ENCODE peak calls at places on chromosomes 6 and 20, in four cellular contexts. One of them, this sample, is unnamed.

GRCh38 chr20:23246682-23247664 is 103.6 kb upstream of the NXT1 start:
- DNase-seq in NT2/D1: no peak
- DNase-seq in A673: no peak
- DNase-seq in astrocyte: no peak
- DNase-seq in this sample: no peak

GRCh38 chr6:52571099-52571755 is 5.6 kb downstream of the TRAM2 start:
- DNase-seq in NT2/D1: no peak
- DNase-seq in A673: no peak
- DNase-seq in astrocyte: no peak
- DNase-seq in this sample: peak; percentile 20

GRCh38 chr6:113847435-113847834 is 9.7 kb upstream of the MARCKS start:
- DNase-seq in NT2/D1: no peak
- DNase-seq in A673: no peak
- DNase-seq in astrocyte: peak; percentile 76
- DNase-seq in this sample: no peak

GRCh38 chr20:33570743-33571142 is 80.8 kb downstream of the CBFA2T2 start:
- DNase-seq in NT2/D1: no peak
- DNase-seq in A673: no peak
- DNase-seq in astrocyte: no peak
- DNase-seq in this sample: no peak

GRCh38 chr20:58691773-58692578 is 624 bp upstream of the NPEPL1 start:
- DNase-seq in NT2/D1: no peak
- DNase-seq in A673: no peak
- DNase-seq in astrocyte: no peak
- DNase-seq in this sample: peak; percentile 34

GRCh38 chr6:43278524-43279078 is 19.5 kb upstream of the SLC22A7 start:
- DNase-seq in NT2/D1: no peak
- DNase-seq in A673: no peak
- DNase-seq in astrocyte: peak; percentile 51
- DNase-seq in this sample: no peak

GRCh38 chr6:38436726-38437465 is 202.8 kb downstream of the BTBD9 start:
- DNase-seq in NT2/D1: no peak
- DNase-seq in A673: peak; percentile 6
- DNase-seq in astrocyte: peak; percentile 69
- DNase-seq in this sample: no peak

GRCh38 chr20:16434087-16434664 is 139.1 kb downstream of the KIF16B start:
- DNase-seq in NT2/D1: peak; percentile 51
- DNase-seq in A673: peak; percentile 69
- DNase-seq in astrocyte: no peak
- DNase-seq in this sample: peak; percentile 72

GRCh38 chr20:47224300-47224791 is 132.2 kb downstream of the ZMYND8 start:
- DNase-seq in NT2/D1: no peak
- DNase-seq in A673: no peak
- DNase-seq in astrocyte: no peak
- DNase-seq in this sample: no peak

GRCh38 chr6:69180361-69181067 is 545.4 kb downstream of the ADGRB3 start:
- DNase-seq in NT2/D1: no peak
- DNase-seq in A673: no peak
- DNase-seq in astrocyte: no peak
- DNase-seq in this sample: no peak

GRCh38 chr20:60057123-60057865 is 99.1 kb downstream of the CDH26 start:
- DNase-seq in NT2/D1: peak; percentile 77
- DNase-seq in A673: peak; percentile 86
- DNase-seq in astrocyte: peak; percentile 22
- DNase-seq in this sample: peak; percentile 93

GRCh38 chr6:111276335-111276734 is 189.0 kb downstream of the SLC16A10 start:
- DNase-seq in NT2/D1: no peak
- DNase-seq in A673: no peak
- DNase-seq in astrocyte: no peak
- DNase-seq in this sample: no peak

GRCh38 chr6:71733970-71734899 is 152.1 kb upstream of the RIMS1 start:
- DNase-seq in NT2/D1: no peak
- DNase-seq in A673: no peak
- DNase-seq in astrocyte: peak; percentile 37
- DNase-seq in this sample: no peak

GRCh38 chr6:158852312-158853071 is 33.3 kb upstream of the EZR start:
- DNase-seq in NT2/D1: no peak
- DNase-seq in A673: no peak
- DNase-seq in astrocyte: no peak
- DNase-seq in this sample: no peak

GRCh38 chr6:134345780-134346179 is 27.9 kb upstream of the SGK1 start:
- DNase-seq in NT2/D1: no peak
- DNase-seq in A673: no peak
- DNase-seq in astrocyte: no peak
- DNase-seq in this sample: no peak

GRCh38 chr6:11324453-11325023 is 92.1 kb upstream of the NEDD9 start:
- DNase-seq in NT2/D1: no peak
- DNase-seq in A673: no peak
- DNase-seq in astrocyte: no peak
- DNase-seq in this sample: no peak

GRCh38 chr6:11009353-11009752 is 34.8 kb downstream of the ELOVL2 start:
- DNase-seq in NT2/D1: peak; percentile 36
- DNase-seq in A673: no peak
- DNase-seq in astrocyte: peak; percentile 77
- DNase-seq in this sample: no peak

GRCh38 chr6:84329077-84329476 is 101.6 kb upstream of the CEP162 start:
- DNase-seq in NT2/D1: no peak
- DNase-seq in A673: no peak
- DNase-seq in astrocyte: no peak
- DNase-seq in this sample: no peak

GRCh38 chr20:63350597-63351379 is 10.4 kb downstream of the CHRNA4 start:
- DNase-seq in NT2/D1: no peak
- DNase-seq in A673: no peak
- DNase-seq in astrocyte: no peak
- DNase-seq in this sample: no peak

GRCh38 chr6:124958149-124958548 is 4.1 kb upstream of the RNF217 start:
- DNase-seq in NT2/D1: no peak
- DNase-seq in A673: peak; percentile 32
- DNase-seq in astrocyte: no peak
- DNase-seq in this sample: no peak

GRCh38 chr20:19820520-19821211 is 62.6 kb downstream of the RIN2 start:
- DNase-seq in NT2/D1: no peak
- DNase-seq in A673: peak; percentile 75
- DNase-seq in astrocyte: no peak
- DNase-seq in this sample: no peak

GRCh38 chr6:80610821-80611220 is 504.4 kb downstream of the BCKDHB start:
- DNase-seq in NT2/D1: no peak
- DNase-seq in A673: no peak
- DNase-seq in astrocyte: peak; percentile 62
- DNase-seq in this sample: no peak

GRCh38 chr20:2820896-2821869 is 5.0 kb downstream of the TMEM239 start:
- DNase-seq in NT2/D1: no peak
- DNase-seq in A673: no peak
- DNase-seq in astrocyte: no peak
- DNase-seq in this sample: peak; percentile 4

GRCh38 chr6:73798592-73798991 is 102.6 kb downstream of the CD109 start:
- DNase-seq in NT2/D1: no peak
- DNase-seq in A673: peak; percentile 50
- DNase-seq in astrocyte: peak; percentile 95
- DNase-seq in this sample: no peak

GRCh38 chr6:25320459-25320858 is 41.3 kb downstream of the CARMIL1 start:
- DNase-seq in NT2/D1: no peak
- DNase-seq in A673: no peak
- DNase-seq in astrocyte: peak; percentile 75
- DNase-seq in this sample: no peak

GRCh38 chr6:105810105-105810921 is 275.8 kb upstream of the PRDM1 start:
- DNase-seq in NT2/D1: peak; percentile 13
- DNase-seq in A673: peak; percentile 31
- DNase-seq in astrocyte: peak; percentile 81
- DNase-seq in this sample: peak; percentile 94

GRCh38 chr6:11702039-11702795 is 76.4 kb downstream of the ADTRP start:
- DNase-seq in NT2/D1: no peak
- DNase-seq in A673: peak; percentile 46
- DNase-seq in astrocyte: peak; percentile 63
- DNase-seq in this sample: no peak

GRCh38 chr6:35199866-35200265 is 13.9 kb upstream of the SCUBE3 start:
- DNase-seq in NT2/D1: no peak
- DNase-seq in A673: no peak
- DNase-seq in astrocyte: no peak
- DNase-seq in this sample: no peak

GRCh38 chr6:35202066-35202546 is 11.7 kb upstream of the SCUBE3 start:
- DNase-seq in NT2/D1: no peak
- DNase-seq in A673: no peak
- DNase-seq in astrocyte: no peak
- DNase-seq in this sample: no peak

GRCh38 chr6:35203680-35204079 is 10.1 kb upstream of the SCUBE3 start:
- DNase-seq in NT2/D1: no peak
- DNase-seq in A673: no peak
- DNase-seq in astrocyte: no peak
- DNase-seq in this sample: no peak

GRCh38 chr6:35206346-35206745 is 7.4 kb upstream of the SCUBE3 start:
- DNase-seq in NT2/D1: no peak
- DNase-seq in A673: no peak
- DNase-seq in astrocyte: no peak
- DNase-seq in this sample: no peak

DNA sequence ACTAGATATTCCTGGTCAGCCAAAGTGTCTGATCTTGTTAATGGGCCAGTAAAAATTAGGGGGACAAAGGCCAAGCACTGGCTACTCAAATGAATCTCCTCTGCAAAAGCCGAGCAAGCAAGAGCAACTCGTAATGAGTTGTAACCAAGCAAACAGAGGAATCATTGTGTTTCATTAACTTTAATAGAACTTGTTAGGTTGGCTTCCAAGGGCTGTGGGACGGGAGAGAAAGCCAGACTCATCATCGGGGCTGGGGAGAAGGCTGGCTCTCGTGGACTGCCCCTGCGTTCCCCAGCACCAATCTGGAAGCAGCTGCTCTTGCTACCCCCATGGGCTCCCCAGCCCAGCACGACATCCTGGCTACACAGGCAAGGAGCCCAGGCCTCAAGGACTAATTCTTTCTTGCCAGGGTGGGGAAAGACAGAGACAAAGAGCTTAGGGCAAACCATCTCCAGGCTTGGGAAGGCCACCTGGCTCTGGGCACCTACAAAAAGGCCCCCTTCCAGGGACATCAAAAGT is 10.5 kb upstream of the SCUBE3 start:
- DNase-seq in NT2/D1: no peak
- DNase-seq in A673: no peak
- DNase-seq in astrocyte: no peak
- DNase-seq in this sample: no peak
- H3K4me1 ChIP-seq in NT2/D1: no peaks in the 10 kb centered on the region
- H3K4me1 ChIP-seq in A673: no peaks in the 10 kb centered on the region
- H3K4me1 ChIP-seq in astrocyte: peaks cover 6% of the 10 kb centered on the region
- H3K4me1 ChIP-seq in this sample: no peaks in the 10 kb centered on the region

GRCh38 chr6:35600659-35601125 is 88.0 kb upstream of the TULP1 start:
- DNase-seq in NT2/D1: no peak
- DNase-seq in A673: no peak
- DNase-seq in astrocyte: no peak
- DNase-seq in this sample: no peak
- H3K4me1 ChIP-seq in NT2/D1: no peaks in the 10 kb centered on the region
- H3K4me1 ChIP-seq in A673: peaks cover 50% of the 10 kb centered on the region
- H3K4me1 ChIP-seq in astrocyte: peaks cover 47% of the 10 kb centered on the region
- H3K4me1 ChIP-seq in this sample: peaks cover 29% of the 10 kb centered on the region

DNA sequence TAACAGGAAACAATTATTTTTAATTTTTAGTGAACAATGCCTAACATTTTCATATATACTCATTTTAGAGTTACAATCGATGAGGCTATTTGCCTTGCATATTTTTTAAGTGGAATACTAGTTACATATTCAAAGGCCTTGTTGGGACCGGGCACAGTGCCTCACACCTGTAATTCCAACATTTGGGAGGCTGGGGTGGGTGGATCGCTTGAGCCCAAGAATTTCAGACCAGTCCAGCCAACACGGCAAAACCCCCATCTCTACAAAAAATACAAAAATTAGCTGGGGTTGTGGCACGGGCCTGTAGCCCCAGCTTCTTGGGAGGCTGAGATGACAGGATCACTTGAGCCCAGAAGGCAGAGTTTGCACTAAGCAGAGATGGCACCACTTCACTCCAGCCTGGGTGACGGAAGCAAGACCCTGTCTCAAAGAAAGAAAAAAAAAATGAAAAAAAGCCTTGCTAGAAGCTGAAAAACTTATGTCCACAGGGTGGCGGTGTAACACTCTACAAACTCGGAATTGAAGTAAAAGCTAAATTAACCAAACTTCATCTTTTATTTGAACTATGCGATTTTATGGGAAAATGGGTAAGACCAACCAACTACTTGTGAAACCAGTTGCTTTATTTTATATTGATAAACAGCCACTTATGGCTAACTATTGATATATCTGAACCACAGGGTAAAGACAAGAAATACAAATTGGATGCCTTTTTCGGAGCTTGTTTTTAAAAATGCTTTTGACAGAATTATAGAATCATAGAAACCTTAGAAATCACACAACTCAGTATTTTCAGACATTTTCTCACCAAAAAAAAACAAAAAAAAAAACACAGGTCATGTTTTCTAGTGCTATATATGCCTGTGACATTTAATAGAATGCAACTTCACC is 24.1 kb upstream of the ROS1 start:
- DNase-seq in NT2/D1: peak; percentile 44
- DNase-seq in A673: peak; percentile 78
- DNase-seq in astrocyte: peak; percentile 69
- DNase-seq in this sample: peak; percentile 60
- H3K4me1 ChIP-seq in NT2/D1: no peaks in the 10 kb centered on the region
- H3K4me1 ChIP-seq in A673: no peaks in the 10 kb centered on the region
- H3K4me1 ChIP-seq in astrocyte: peaks cover 31% of the 10 kb centered on the region
- H3K4me1 ChIP-seq in this sample: no peaks in the 10 kb centered on the region

GRCh38 chr6:21949211-21949801 is 347.5 kb downstream of the PRL start:
- DNase-seq in NT2/D1: no peak
- DNase-seq in A673: peak; percentile 68
- DNase-seq in astrocyte: peak; percentile 84
- DNase-seq in this sample: no peak
- H3K4me1 ChIP-seq in NT2/D1: no peaks in the 10 kb centered on the region
- H3K4me1 ChIP-seq in A673: peaks cover 43% of the 10 kb centered on the region
- H3K4me1 ChIP-seq in astrocyte: peaks cover 48% of the 10 kb centered on the region
- H3K4me1 ChIP-seq in this sample: peaks cover 78% of the 10 kb centered on the region

GRCh38 chr20:39312107-39312506 is 350.0 kb downstream of the DHX35 start:
- DNase-seq in NT2/D1: no peak
- DNase-seq in A673: no peak
- DNase-seq in astrocyte: no peak
- DNase-seq in this sample: no peak
- H3K4me1 ChIP-seq in NT2/D1: no peaks in the 10 kb centered on the region
- H3K4me1 ChIP-seq in A673: no peaks in the 10 kb centered on the region
- H3K4me1 ChIP-seq in astrocyte: no peaks in the 10 kb centered on the region
- H3K4me1 ChIP-seq in this sample: peaks cover 27% of the 10 kb centered on the region

GRCh38 chr20:44489223-44489622 is 13.5 kb downstream of the TTPAL start:
- DNase-seq in NT2/D1: no peak
- DNase-seq in A673: no peak
- DNase-seq in astrocyte: no peak
- DNase-seq in this sample: no peak

GRCh38 chr20:44494681-44495080 is 19.0 kb downstream of the TTPAL start:
- DNase-seq in NT2/D1: no peak
- DNase-seq in A673: no peak
- DNase-seq in astrocyte: no peak
- DNase-seq in this sample: no peak

GRCh38 chr20:44494266-44494665 is 18.6 kb downstream of the TTPAL start:
- DNase-seq in NT2/D1: no peak
- DNase-seq in A673: no peak
- DNase-seq in astrocyte: peak; percentile 67
- DNase-seq in this sample: no peak

GRCh38 chr20:44489931-44490330 is 14.3 kb downstream of the TTPAL start:
- DNase-seq in NT2/D1: no peak
- DNase-seq in A673: no peak
- DNase-seq in astrocyte: no peak
- DNase-seq in this sample: no peak

GRCh38 chr20:44491635-44492395 is 16.1 kb downstream of the TTPAL start:
- DNase-seq in NT2/D1: no peak
- DNase-seq in A673: no peak
- DNase-seq in astrocyte: no peak
- DNase-seq in this sample: no peak
- H3K4me1 ChIP-seq in NT2/D1: no peaks in the 10 kb centered on the region
- H3K4me1 ChIP-seq in A673: no peaks in the 10 kb centered on the region
- H3K4me1 ChIP-seq in astrocyte: peaks cover 38% of the 10 kb centered on the region
- H3K4me1 ChIP-seq in this sample: no peaks in the 10 kb centered on the region